ENCODE peak calls at places on chromosomes 1 and 21, in eight cellular contexts. One of them, this sample, is unnamed.
A peak's percentile ranks its signal among the peaks of the same experiment; 100 is the strongest.

GRCh38 chr21:15014220-15014619 is 50.6 kb downstream of the NRIP1 start:
- DNase-seq in CD4-positive, alpha-beta memory T cell: no peak
- DNase-seq in brain microvascular endothelial cell: no peak
- DNase-seq in GM06990: no peak
- DNase-seq in left lung: no peak
- DNase-seq in skeletal muscle cell: no peak
- DNase-seq in AG09309: no peak
- DNase-seq in AG04450: no peak
- DNase-seq in this sample: no peak

GRCh38 chr21:42171091-42172053 is 47.6 kb upstream of the ABCG1 start:
- DNase-seq in AG09309: no peak
- DNase-seq in left lung: peak; percentile 32
- DNase-seq in brain microvascular endothelial cell: no peak
- DNase-seq in GM06990: no peak
- DNase-seq in CD4-positive, alpha-beta memory T cell: no peak
- DNase-seq in skeletal muscle cell: no peak
- DNase-seq in AG04450: no peak
- DNase-seq in this sample: no peak

GRCh38 chr1:214514819-214515383 is 36.5 kb downstream of the PTPN14 start:
- DNase-seq in CD4-positive, alpha-beta memory T cell: no peak
- DNase-seq in GM06990: no peak
- DNase-seq in skeletal muscle cell: no peak
- DNase-seq in AG09309: no peak
- DNase-seq in brain microvascular endothelial cell: no peak
- DNase-seq in AG04450: no peak
- DNase-seq in left lung: no peak
- DNase-seq in this sample: no peak

GRCh38 chr21:41188476-41189146 is 20.7 kb downstream of the BACE2 start:
- DNase-seq in brain microvascular endothelial cell: peak; percentile 24
- DNase-seq in GM06990: no peak
- DNase-seq in skeletal muscle cell: no peak
- DNase-seq in AG04450: no peak
- DNase-seq in CD4-positive, alpha-beta memory T cell: no peak
- DNase-seq in AG09309: no peak
- DNase-seq in left lung: no peak
- DNase-seq in this sample: no peak

GRCh38 chr1:74964508-74964907 is 169.7 kb upstream of the LHX8 start:
- DNase-seq in AG09309: no peak
- DNase-seq in brain microvascular endothelial cell: no peak
- DNase-seq in skeletal muscle cell: no peak
- DNase-seq in AG04450: no peak
- DNase-seq in left lung: no peak
- DNase-seq in CD4-positive, alpha-beta memory T cell: no peak
- DNase-seq in GM06990: no peak
- DNase-seq in this sample: peak; percentile 3

GRCh38 chr1:172399369-172400072 is 21.0 kb upstream of the C1orf105 start:
- DNase-seq in skeletal muscle cell: peak; percentile 92
- DNase-seq in brain microvascular endothelial cell: peak; percentile 94
- DNase-seq in AG04450: peak; percentile 70
- DNase-seq in GM06990: peak; percentile 64
- DNase-seq in CD4-positive, alpha-beta memory T cell: peak; percentile 53
- DNase-seq in left lung: peak; percentile 47
- DNase-seq in AG09309: peak; percentile 97
- DNase-seq in this sample: peak; percentile 95

GRCh38 chr1:204094262-204095247 is 21.6 kb downstream of the SOX13 start:
- DNase-seq in CD4-positive, alpha-beta memory T cell: no peak
- DNase-seq in skeletal muscle cell: no peak
- DNase-seq in AG04450: no peak
- DNase-seq in brain microvascular endothelial cell: no peak
- DNase-seq in AG09309: no peak
- DNase-seq in left lung: peak; percentile 47
- DNase-seq in GM06990: no peak
- DNase-seq in this sample: no peak

GRCh38 chr21:46163375-46163774 is 8.0 kb upstream of the FTCD start:
- DNase-seq in left lung: no peak
- DNase-seq in brain microvascular endothelial cell: no peak
- DNase-seq in GM06990: no peak
- DNase-seq in AG09309: no peak
- DNase-seq in CD4-positive, alpha-beta memory T cell: no peak
- DNase-seq in skeletal muscle cell: no peak
- DNase-seq in AG04450: no peak
- DNase-seq in this sample: no peak

GRCh38 chr1:195765099-195765498 is 843.1 kb downstream of the KCNT2 start:
- DNase-seq in GM06990: no peak
- DNase-seq in CD4-positive, alpha-beta memory T cell: no peak
- DNase-seq in brain microvascular endothelial cell: no peak
- DNase-seq in skeletal muscle cell: no peak
- DNase-seq in AG09309: no peak
- DNase-seq in AG04450: no peak
- DNase-seq in left lung: no peak
- DNase-seq in this sample: no peak

GRCh38 chr1:107786214-107786842 is 178.7 kb downstream of the VAV3 start:
- DNase-seq in left lung: no peak
- DNase-seq in CD4-positive, alpha-beta memory T cell: peak; percentile 76
- DNase-seq in skeletal muscle cell: no peak
- DNase-seq in AG04450: no peak
- DNase-seq in AG09309: no peak
- DNase-seq in brain microvascular endothelial cell: no peak
- DNase-seq in GM06990: no peak
- DNase-seq in this sample: no peak

GRCh38 chr1:100597069-100597741 is 59.3 kb downstream of the GPR88 start:
- DNase-seq in skeletal muscle cell: peak; percentile 73
- DNase-seq in left lung: no peak
- DNase-seq in AG04450: peak; percentile 36
- DNase-seq in AG09309: no peak
- DNase-seq in CD4-positive, alpha-beta memory T cell: no peak
- DNase-seq in GM06990: no peak
- DNase-seq in brain microvascular endothelial cell: peak; percentile 93
- DNase-seq in this sample: peak; percentile 91

GRCh38 chr1:167687919-167688519 is 33.8 kb upstream of the MPZL1 start:
- DNase-seq in brain microvascular endothelial cell: peak; percentile 85
- DNase-seq in AG04450: peak; percentile 68
- DNase-seq in GM06990: no peak
- DNase-seq in left lung: no peak
- DNase-seq in CD4-positive, alpha-beta memory T cell: peak; percentile 73
- DNase-seq in skeletal muscle cell: peak; percentile 49
- DNase-seq in AG09309: peak; percentile 39
- DNase-seq in this sample: peak; percentile 83

GRCh38 chr1:235326719-235327558 is 1.0 kb downstream of the ARID4B start:
- DNase-seq in AG09309: no peak
- DNase-seq in left lung: peak; percentile 52
- DNase-seq in skeletal muscle cell: no peak
- DNase-seq in AG04450: no peak
- DNase-seq in CD4-positive, alpha-beta memory T cell: peak; percentile 83
- DNase-seq in GM06990: peak; percentile 74
- DNase-seq in brain microvascular endothelial cell: no peak
- DNase-seq in this sample: no peak

GRCh38 chr1:193448682-193449461 is 262.5 kb upstream of the B3GALT2 start:
- DNase-seq in AG09309: no peak
- DNase-seq in skeletal muscle cell: no peak
- DNase-seq in brain microvascular endothelial cell: no peak
- DNase-seq in CD4-positive, alpha-beta memory T cell: peak; percentile 39
- DNase-seq in GM06990: peak; percentile 56
- DNase-seq in AG04450: no peak
- DNase-seq in left lung: no peak
- DNase-seq in this sample: no peak

GRCh38 chr1:91609571-91609970 is 108.9 kb downstream of the CDC7 start:
- DNase-seq in brain microvascular endothelial cell: peak; percentile 14
- DNase-seq in GM06990: no peak
- DNase-seq in skeletal muscle cell: no peak
- DNase-seq in AG04450: peak; percentile 23
- DNase-seq in CD4-positive, alpha-beta memory T cell: no peak
- DNase-seq in AG09309: no peak
- DNase-seq in left lung: no peak
- DNase-seq in this sample: no peak

GRCh38 chr1:226429051-226429461 is 21.2 kb upstream of the PARP1 start:
- DNase-seq in brain microvascular endothelial cell: no peak
- DNase-seq in skeletal muscle cell: no peak
- DNase-seq in AG04450: no peak
- DNase-seq in GM06990: no peak
- DNase-seq in left lung: no peak
- DNase-seq in CD4-positive, alpha-beta memory T cell: no peak
- DNase-seq in AG09309: no peak
- DNase-seq in this sample: no peak

GRCh38 chr1:27349784-27350672 is 8.2 kb downstream of the SYTL1 start:
- DNase-seq in AG04450: peak; percentile 37
- DNase-seq in GM06990: no peak
- DNase-seq in left lung: peak; percentile 64
- DNase-seq in brain microvascular endothelial cell: peak; percentile 53
- DNase-seq in skeletal muscle cell: peak; percentile 38
- DNase-seq in AG09309: no peak
- DNase-seq in CD4-positive, alpha-beta memory T cell: no peak
- DNase-seq in this sample: peak; percentile 59

GRCh38 chr1:1630965-1631792 is 794 bp upstream of the MMP23B start:
- DNase-seq in GM06990: peak; percentile 15
- DNase-seq in CD4-positive, alpha-beta memory T cell: no peak
- DNase-seq in AG09309: no peak
- DNase-seq in left lung: peak; percentile 69
- DNase-seq in skeletal muscle cell: no peak
- DNase-seq in brain microvascular endothelial cell: no peak
- DNase-seq in AG04450: no peak
- DNase-seq in this sample: no peak

GRCh38 chr1:54367613-54368012 is 38.6 kb downstream of the SSBP3 start:
- DNase-seq in CD4-positive, alpha-beta memory T cell: no peak
- DNase-seq in brain microvascular endothelial cell: no peak
- DNase-seq in skeletal muscle cell: no peak
- DNase-seq in left lung: no peak
- DNase-seq in GM06990: no peak
- DNase-seq in AG04450: peak; percentile 23
- DNase-seq in AG09309: no peak
- DNase-seq in this sample: no peak

GRCh38 chr1:34113887-34114286 is 51.1 kb downstream of the CSMD2 start:
- DNase-seq in AG04450: no peak
- DNase-seq in AG09309: no peak
- DNase-seq in skeletal muscle cell: no peak
- DNase-seq in brain microvascular endothelial cell: peak; percentile 1
- DNase-seq in CD4-positive, alpha-beta memory T cell: no peak
- DNase-seq in GM06990: no peak
- DNase-seq in left lung: no peak
- DNase-seq in this sample: no peak

GRCh38 chr21:31136891-31137290 is 98.6 kb upstream of the KRTAP19-8 start:
- DNase-seq in left lung: no peak
- DNase-seq in brain microvascular endothelial cell: peak; percentile 83
- DNase-seq in CD4-positive, alpha-beta memory T cell: no peak
- DNase-seq in AG09309: no peak
- DNase-seq in skeletal muscle cell: peak; percentile 88
- DNase-seq in AG04450: peak; percentile 7
- DNase-seq in GM06990: no peak
- DNase-seq in this sample: peak; percentile 74

GRCh38 chr21:44919111-44919912 is 1.4 kb downstream of the ITGB2 start:
- DNase-seq in left lung: peak; percentile 76
- DNase-seq in GM06990: no peak
- DNase-seq in AG09309: no peak
- DNase-seq in brain microvascular endothelial cell: no peak
- DNase-seq in skeletal muscle cell: no peak
- DNase-seq in CD4-positive, alpha-beta memory T cell: no peak
- DNase-seq in AG04450: no peak
- DNase-seq in this sample: no peak
- H3K4me3 ChIP-seq in left lung: peak overlapping the region; percentile 22
- H3K4me3 ChIP-seq in GM06990: peak overlapping the region; percentile 71
- H3K4me3 ChIP-seq in AG09309: no peak overlapping the region
- H3K4me3 ChIP-seq in brain microvascular endothelial cell: no peak overlapping the region
- H3K4me3 ChIP-seq in skeletal muscle cell: no peak overlapping the region
- H3K4me3 ChIP-seq in CD4-positive, alpha-beta memory T cell: peak overlapping the region; percentile 94
- H3K4me3 ChIP-seq in AG04450: no peak overlapping the region
- H3K4me3 ChIP-seq in this sample: no peak overlapping the region

DNA sequence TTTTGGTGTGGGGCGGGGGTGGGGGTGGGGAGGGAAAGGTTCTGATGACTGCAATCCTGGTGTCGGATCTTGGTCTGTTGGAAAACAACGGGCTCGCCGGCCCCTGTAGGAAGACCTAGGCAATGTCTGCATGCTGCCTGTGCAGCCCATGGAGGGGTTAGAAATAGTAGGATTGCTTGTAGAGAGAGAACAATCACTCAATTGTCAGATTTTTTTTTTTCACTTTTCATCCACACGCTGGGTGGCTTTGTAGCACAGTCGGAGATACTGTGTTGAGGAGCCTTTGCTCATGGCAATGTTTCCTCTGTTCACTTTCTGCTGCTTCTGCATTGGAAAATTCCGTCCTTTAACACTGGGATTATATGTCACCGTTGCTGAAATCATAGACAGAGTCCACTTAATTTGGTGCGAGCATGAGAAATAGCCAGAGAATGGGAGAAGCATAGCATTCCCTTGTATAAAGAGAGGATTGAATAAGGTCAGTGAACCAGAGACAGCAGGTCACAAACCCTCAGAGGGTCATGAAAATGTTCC is 107.5 kb downstream of the MRPS6 start:
- DNase-seq in brain microvascular endothelial cell: no peak
- DNase-seq in CD4-positive, alpha-beta memory T cell: no peak
- DNase-seq in AG09309: no peak
- DNase-seq in AG04450: no peak
- DNase-seq in left lung: no peak
- DNase-seq in GM06990: no peak
- DNase-seq in skeletal muscle cell: no peak
- DNase-seq in this sample: no peak
- H3K4me3 ChIP-seq in brain microvascular endothelial cell: peak overlapping the region; percentile 27
- H3K4me3 ChIP-seq in CD4-positive, alpha-beta memory T cell: no peak overlapping the region
- H3K4me3 ChIP-seq in AG09309: no peak overlapping the region
- H3K4me3 ChIP-seq in AG04450: no peak overlapping the region
- H3K4me3 ChIP-seq in left lung: no peak overlapping the region
- H3K4me3 ChIP-seq in GM06990: no peak overlapping the region
- H3K4me3 ChIP-seq in skeletal muscle cell: no peak overlapping the region
- H3K4me3 ChIP-seq in this sample: no peak overlapping the region

DNA sequence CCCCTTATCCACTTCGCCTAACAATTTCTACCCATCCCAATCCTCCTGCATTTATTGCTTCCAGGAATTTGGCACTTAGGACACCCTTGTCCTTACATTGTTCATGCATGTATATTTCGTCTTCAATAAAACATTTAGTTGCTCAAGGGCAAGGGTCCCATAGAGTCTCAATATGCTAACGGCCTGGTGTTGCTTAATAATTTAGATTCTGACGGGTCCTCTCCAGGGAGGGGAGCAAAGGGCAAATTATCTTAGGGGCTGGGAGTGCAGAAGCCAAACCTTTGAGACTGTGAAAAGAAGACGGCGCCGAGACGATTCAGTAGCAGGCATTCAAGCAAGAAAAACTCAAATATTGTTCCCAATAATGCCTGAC is 468 bp upstream of the CR1L start:
- DNase-seq in brain microvascular endothelial cell: no peak
- DNase-seq in GM06990: no peak
- DNase-seq in CD4-positive, alpha-beta memory T cell: no peak
- DNase-seq in skeletal muscle cell: no peak
- DNase-seq in AG04450: no peak
- DNase-seq in AG09309: no peak
- DNase-seq in left lung: no peak
- DNase-seq in this sample: no peak
- H3K4me3 ChIP-seq in brain microvascular endothelial cell: peak overlapping the region; percentile 30
- H3K4me3 ChIP-seq in GM06990: peak overlapping the region; percentile 69
- H3K4me3 ChIP-seq in CD4-positive, alpha-beta memory T cell: no peak overlapping the region
- H3K4me3 ChIP-seq in skeletal muscle cell: peak overlapping the region; percentile 62
- H3K4me3 ChIP-seq in AG04450: peak overlapping the region; percentile 65
- H3K4me3 ChIP-seq in AG09309: peak overlapping the region; percentile 41
- H3K4me3 ChIP-seq in left lung: peak overlapping the region; percentile 43
- H3K4me3 ChIP-seq in this sample: peak overlapping the region; percentile 56

DNA sequence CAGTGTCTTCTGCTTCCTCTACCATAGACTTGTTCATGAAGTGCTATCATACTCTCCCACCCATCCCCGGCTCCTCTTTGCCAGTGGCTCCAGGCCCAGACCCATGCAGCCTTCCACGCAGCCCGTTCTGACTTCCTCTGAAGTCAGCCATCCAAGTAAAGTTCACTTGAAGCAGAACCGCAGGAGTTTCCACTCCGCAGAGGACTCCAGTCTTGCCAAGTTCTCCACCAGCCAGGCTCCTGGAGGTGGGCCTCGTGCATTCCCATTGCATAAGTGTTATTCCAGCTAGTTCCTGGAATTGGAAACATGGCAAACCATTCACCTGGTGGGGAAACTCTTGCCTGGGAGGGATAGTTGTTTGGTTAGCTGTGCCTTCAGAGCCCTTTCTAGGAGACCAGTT is 185.1 kb downstream of the PLPP3 start:
- DNase-seq in GM06990: no peak
- DNase-seq in left lung: no peak
- DNase-seq in brain microvascular endothelial cell: no peak
- DNase-seq in AG09309: no peak
- DNase-seq in CD4-positive, alpha-beta memory T cell: no peak
- DNase-seq in skeletal muscle cell: no peak
- DNase-seq in AG04450: no peak
- DNase-seq in this sample: no peak
- H3K4me3 ChIP-seq in GM06990: no peak overlapping the region
- H3K4me3 ChIP-seq in left lung: no peak overlapping the region
- H3K4me3 ChIP-seq in brain microvascular endothelial cell: no peak overlapping the region
- H3K4me3 ChIP-seq in AG09309: no peak overlapping the region
- H3K4me3 ChIP-seq in CD4-positive, alpha-beta memory T cell: no peak overlapping the region
- H3K4me3 ChIP-seq in skeletal muscle cell: no peak overlapping the region
- H3K4me3 ChIP-seq in AG04450: no peak overlapping the region
- H3K4me3 ChIP-seq in this sample: no peak overlapping the region